ENCODE peak calls at places on chromosomes 12 and 14, in six cellular contexts. One of them, this sample, is unnamed.

GRCh38 chr14:104650057-104650980 is 39.1 kb upstream of the INF2 start:
- DNase-seq in Peyer's patch: peak; percentile 74
- DNase-seq in breast epithelium: no peak
- DNase-seq in stomach: peak; percentile 69
- DNase-seq in lower lobe of right lung: peak; percentile 69
- DNase-seq in Panc1: no peak
- DNase-seq in this sample: peak; percentile 79

GRCh38 chr14:105012171-105012985 is 8.5 kb downstream of the CDCA4 start:
- DNase-seq in Peyer's patch: no peak
- DNase-seq in breast epithelium: no peak
- DNase-seq in stomach: peak; percentile 53
- DNase-seq in lower lobe of right lung: no peak
- DNase-seq in Panc1: no peak
- DNase-seq in this sample: peak; percentile 47

GRCh38 chr12:90978117-90978770 is 23.3 kb upstream of the CCER1 start:
- DNase-seq in Peyer's patch: no peak
- DNase-seq in breast epithelium: no peak
- DNase-seq in stomach: no peak
- DNase-seq in lower lobe of right lung: no peak
- DNase-seq in Panc1: no peak
- DNase-seq in this sample: no peak

GRCh38 chr14:105482486-105483110 is 4.1 kb upstream of the CRIP1 start:
- DNase-seq in Peyer's patch: no peak
- DNase-seq in breast epithelium: no peak
- DNase-seq in stomach: no peak
- DNase-seq in lower lobe of right lung: no peak
- DNase-seq in Panc1: no peak
- DNase-seq in this sample: no peak

GRCh38 chr14:97710726-97711125 is 913.5 kb downstream of the VRK1 start:
- DNase-seq in Peyer's patch: no peak
- DNase-seq in breast epithelium: no peak
- DNase-seq in stomach: no peak
- DNase-seq in lower lobe of right lung: no peak
- DNase-seq in Panc1: no peak
- DNase-seq in this sample: no peak

GRCh38 chr12:65121049-65121955 is at the start of gene WIF1:
- DNase-seq in Peyer's patch: no peak
- DNase-seq in breast epithelium: no peak
- DNase-seq in stomach: peak; percentile 45
- DNase-seq in lower lobe of right lung: peak; percentile 84
- DNase-seq in Panc1: no peak
- DNase-seq in this sample: peak; percentile 51

GRCh38 chr12:124640096-124640495 is 72.7 kb upstream of the NCOR2 start:
- DNase-seq in Peyer's patch: no peak
- DNase-seq in breast epithelium: no peak
- DNase-seq in stomach: no peak
- DNase-seq in lower lobe of right lung: no peak
- DNase-seq in Panc1: no peak
- DNase-seq in this sample: no peak

GRCh38 chr12:112944028-112944690 is 5.9 kb downstream of the OAS3 start:
- DNase-seq in Peyer's patch: no peak
- DNase-seq in breast epithelium: no peak
- DNase-seq in stomach: no peak
- DNase-seq in lower lobe of right lung: no peak
- DNase-seq in Panc1: no peak
- DNase-seq in this sample: no peak

GRCh38 chr12:57726884-57727757 is 11.4 kb downstream of the AGAP2 start:
- DNase-seq in Peyer's patch: no peak
- DNase-seq in breast epithelium: no peak
- DNase-seq in stomach: peak; percentile 47
- DNase-seq in lower lobe of right lung: peak; percentile 66
- DNase-seq in Panc1: no peak
- DNase-seq in this sample: peak; percentile 32

GRCh38 chr12:71768900-71769299 is 14.2 kb downstream of the RAB21 start:
- DNase-seq in Peyer's patch: no peak
- DNase-seq in breast epithelium: no peak
- DNase-seq in stomach: no peak
- DNase-seq in lower lobe of right lung: no peak
- DNase-seq in Panc1: no peak
- DNase-seq in this sample: no peak

GRCh38 chr14:105200074-105200473 is 19.0 kb upstream of the NUDT14 start:
- DNase-seq in Peyer's patch: no peak
- DNase-seq in breast epithelium: no peak
- DNase-seq in stomach: no peak
- DNase-seq in lower lobe of right lung: no peak
- DNase-seq in Panc1: no peak
- DNase-seq in this sample: no peak

DNA sequence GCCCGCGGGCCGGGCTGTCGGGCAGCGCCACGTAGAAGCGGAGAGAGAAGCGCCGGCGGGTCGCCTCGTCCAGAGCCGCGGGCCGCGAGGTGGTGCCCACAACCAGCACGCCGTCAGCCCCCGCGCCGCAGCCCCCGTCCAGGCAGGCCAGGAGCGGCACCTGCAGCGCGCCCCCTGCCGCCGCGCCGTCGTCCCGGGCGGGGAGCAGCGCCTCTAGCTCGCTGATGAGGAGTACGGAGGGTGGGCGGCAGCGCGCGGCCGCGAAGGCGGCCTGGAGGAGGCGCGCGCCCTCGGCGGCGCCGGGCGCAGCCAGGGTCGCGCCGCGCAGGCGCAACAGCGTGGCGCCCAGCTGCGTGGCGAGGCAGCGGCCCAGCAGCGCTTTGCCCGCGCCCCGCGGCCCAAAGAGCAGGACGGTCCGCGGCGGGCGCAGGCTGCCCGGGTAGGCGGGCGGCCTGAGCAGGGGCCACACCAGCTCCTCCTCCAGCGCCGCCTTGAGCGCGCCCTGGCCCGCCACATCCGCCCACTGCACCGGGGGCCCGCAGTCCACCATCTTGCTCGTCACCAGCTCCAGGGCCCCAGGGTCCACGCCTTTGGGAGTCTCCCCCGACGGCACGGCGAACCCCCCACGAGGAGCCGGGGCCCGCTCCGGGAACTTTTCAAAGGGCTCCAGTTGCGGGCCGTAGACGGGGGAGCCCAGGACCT is 27.6 kb downstream of the FIGNL2 start:
- DNase-seq in Peyer's patch: peak; percentile 65
- DNase-seq in breast epithelium: no peak
- DNase-seq in stomach: peak; percentile 60
- DNase-seq in lower lobe of right lung: peak; percentile 78
- DNase-seq in Panc1: no peak
- DNase-seq in this sample: peak; percentile 63
- H3K36me3 ChIP-seq in Peyer's patch: no peaks in the 10 kb centered on the region
- H3K36me3 ChIP-seq in breast epithelium: no peaks in the 10 kb centered on the region
- H3K36me3 ChIP-seq in stomach: no peaks in the 10 kb centered on the region
- H3K36me3 ChIP-seq in lower lobe of right lung: no peaks in the 10 kb centered on the region
- H3K36me3 ChIP-seq in Panc1: no peaks in the 10 kb centered on the region
- H3K36me3 ChIP-seq in this sample: no peaks in the 10 kb centered on the region

DNA sequence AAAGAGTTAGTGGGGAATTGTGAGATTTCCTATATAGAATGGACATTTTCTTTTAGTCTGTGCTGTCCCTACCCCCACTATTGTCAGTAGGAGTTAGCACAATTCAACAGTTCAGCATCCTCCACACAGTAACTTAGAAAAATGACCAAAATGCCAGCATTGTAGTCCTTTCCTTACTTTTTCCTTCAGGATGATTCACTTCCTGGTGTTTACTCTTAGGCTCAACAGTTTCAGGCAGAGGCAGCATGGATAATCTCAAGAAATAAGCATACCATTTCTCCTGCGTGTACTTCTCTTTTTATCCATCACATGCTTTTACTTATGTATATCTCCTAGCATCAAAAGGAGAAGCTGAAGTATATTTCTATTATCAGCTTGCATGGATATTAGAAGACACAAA is 683.4 kb downstream of the SLC16A7 start:
- DNase-seq in Peyer's patch: no peak
- DNase-seq in breast epithelium: no peak
- DNase-seq in stomach: no peak
- DNase-seq in lower lobe of right lung: no peak
- DNase-seq in Panc1: no peak
- DNase-seq in this sample: no peak
- H3K36me3 ChIP-seq in Peyer's patch: no peaks in the 10 kb centered on the region
- H3K36me3 ChIP-seq in breast epithelium: no peaks in the 10 kb centered on the region
- H3K36me3 ChIP-seq in stomach: no peaks in the 10 kb centered on the region
- H3K36me3 ChIP-seq in lower lobe of right lung: no peaks in the 10 kb centered on the region
- H3K36me3 ChIP-seq in Panc1: no peaks in the 10 kb centered on the region
- H3K36me3 ChIP-seq in this sample: no peaks in the 10 kb centered on the region

DNA sequence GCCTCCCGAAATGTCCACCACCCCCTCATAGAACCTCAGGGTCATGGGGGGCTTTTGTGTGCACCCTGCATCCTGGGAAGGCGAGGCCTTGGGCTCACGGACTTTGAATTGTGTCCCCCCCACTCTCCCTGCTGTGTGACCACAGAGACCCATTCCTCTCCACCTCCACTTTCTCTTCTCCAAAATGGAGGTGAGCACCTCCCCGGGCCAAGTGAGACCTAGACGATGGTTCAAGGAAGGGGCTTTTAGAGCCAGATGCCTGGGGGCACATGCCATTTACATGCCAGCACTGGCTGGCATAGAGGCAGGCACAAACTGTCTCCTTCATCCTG is 33.5 kb downstream of the CYP46A1 start:
- DNase-seq in Peyer's patch: no peak
- DNase-seq in breast epithelium: no peak
- DNase-seq in stomach: no peak
- DNase-seq in lower lobe of right lung: no peak
- DNase-seq in Panc1: no peak
- DNase-seq in this sample: no peak
- H3K36me3 ChIP-seq in Peyer's patch: no peaks in the 10 kb centered on the region
- H3K36me3 ChIP-seq in breast epithelium: no peaks in the 10 kb centered on the region
- H3K36me3 ChIP-seq in stomach: no peaks in the 10 kb centered on the region
- H3K36me3 ChIP-seq in lower lobe of right lung: no peaks in the 10 kb centered on the region
- H3K36me3 ChIP-seq in Panc1: no peaks in the 10 kb centered on the region
- H3K36me3 ChIP-seq in this sample: no peaks in the 10 kb centered on the region

DNA sequence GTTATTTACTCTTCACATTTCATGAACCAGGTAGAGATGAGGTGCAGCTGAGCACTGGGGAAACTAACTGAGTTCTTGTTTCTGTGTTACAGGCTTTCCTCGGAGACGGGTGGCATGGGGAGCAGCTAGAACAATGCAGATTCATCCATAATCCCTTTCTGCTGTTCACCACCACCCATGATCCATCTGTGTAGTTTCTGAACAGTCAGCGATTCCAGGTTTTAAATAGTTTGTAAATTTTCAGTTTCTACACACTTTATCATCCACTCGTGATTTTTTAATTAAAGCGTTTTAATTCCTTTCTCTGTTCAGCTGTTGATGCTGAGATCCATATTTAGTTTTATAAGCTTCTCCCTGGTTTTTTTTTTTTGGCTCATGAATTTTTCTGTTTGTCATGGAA is 19.9 kb downstream of the MAP3K12 start:
- DNase-seq in Peyer's patch: no peak
- DNase-seq in breast epithelium: no peak
- DNase-seq in stomach: no peak
- DNase-seq in lower lobe of right lung: no peak
- DNase-seq in Panc1: no peak
- DNase-seq in this sample: no peak
- H3K36me3 ChIP-seq in Peyer's patch: no peaks in the 10 kb centered on the region
- H3K36me3 ChIP-seq in breast epithelium: peaks cover 7% of the 10 kb centered on the region
- H3K36me3 ChIP-seq in stomach: peaks cover 100% of the 10 kb centered on the region
- H3K36me3 ChIP-seq in lower lobe of right lung: peaks cover 99% of the 10 kb centered on the region
- H3K36me3 ChIP-seq in Panc1: peaks cover 58% of the 10 kb centered on the region
- H3K36me3 ChIP-seq in this sample: no peaks in the 10 kb centered on the region

DNA sequence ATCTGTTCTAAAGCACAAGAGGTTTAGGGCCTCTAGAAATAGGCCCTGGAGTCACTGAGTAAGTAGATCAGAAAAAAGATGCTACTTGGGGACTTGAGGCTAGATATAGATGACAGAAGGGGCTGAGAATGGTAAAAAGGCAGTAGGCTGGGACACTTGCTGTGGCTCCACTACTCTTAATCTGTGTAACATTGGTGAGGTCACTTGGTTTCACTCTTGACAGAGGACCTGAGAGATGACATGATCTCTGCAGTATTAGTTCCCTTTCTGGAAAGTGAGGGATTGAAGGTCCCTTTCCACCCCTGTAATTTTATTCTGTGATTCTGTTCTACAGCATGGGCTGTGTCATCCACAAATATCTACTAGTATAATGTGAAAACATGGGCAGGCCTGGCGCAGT is 39.7 kb downstream of the MAPKAPK5 start:
- DNase-seq in Peyer's patch: no peak
- DNase-seq in breast epithelium: no peak
- DNase-seq in stomach: no peak
- DNase-seq in lower lobe of right lung: no peak
- DNase-seq in Panc1: no peak
- DNase-seq in this sample: no peak
- H3K36me3 ChIP-seq in Peyer's patch: no peaks in the 10 kb centered on the region
- H3K36me3 ChIP-seq in breast epithelium: no peaks in the 10 kb centered on the region
- H3K36me3 ChIP-seq in stomach: peaks cover 98% of the 10 kb centered on the region
- H3K36me3 ChIP-seq in lower lobe of right lung: peaks cover 97% of the 10 kb centered on the region
- H3K36me3 ChIP-seq in Panc1: peaks cover 18% of the 10 kb centered on the region
- H3K36me3 ChIP-seq in this sample: no peaks in the 10 kb centered on the region